ENCODE peak calls at places on chromosome 16, in eight cellular contexts. K, O, L, V, J, M, X and I are unnamed samples.

GRCh38 chr16:81940781-81941560 is 70.3 kb downstream of the SDR42E1 start:
- DNase-seq in O (no peak), L (no peak), M (peak), V (no peak), X (no peak), K (peak), J (no peak), I (no peak)

GRCh38 chr16:86396318-86396882 is 113.9 kb upstream of the FOXF1 start:
- DNase-seq in X (no peak), M (no peak), L (no peak), V (no peak), J (no peak), O (no peak), K (peak), I (peak)

GRCh38 chr16:49461517-49461951 is 87.9 kb downstream of the C16orf78 start:
- DNase-seq in L (no peak), V (no peak), O (no peak), X (no peak), M (no peak), J (no peak), K (no peak), I (no peak)

GRCh38 chr16:48143816-48144215 is 12.0 kb downstream of the ABCC12 start:
- DNase-seq in L (no peak), J (no peak), M (no peak), X (no peak), O (no peak), V (no peak), K (no peak), I (no peak)

GRCh38 chr16:8972843-8973586 is 9.3 kb upstream of the USP7 start:
- DNase-seq in M (no peak), L (no peak), V (no peak), O (no peak), X (no peak), K (peak), J (no peak), I (no peak)

GRCh38 chr16:89700100-89700648 is 1.3 kb downstream of the SPATA2L start:
- DNase-seq in J (peak), M (peak), V (peak), K (peak), L (peak), X (peak), O (peak), I (peak)

GRCh38 chr16:89922477-89922883 is 662 bp upstream of the TUBB3 start:
- DNase-seq in O (no peak), V (peak), L (peak), K (peak), M (no peak), J (peak), X (no peak), I (peak)

GRCh38 chr16:52435573-52435972 is 111.4 kb downstream of the TOX3 start:
- DNase-seq in X (no peak), L (no peak), K (no peak), O (no peak), J (no peak), V (no peak), M (no peak), I (no peak)

GRCh38 chr16:49596119-49596518 is 222.5 kb downstream of the C16orf78 start:
- DNase-seq in J (no peak), M (no peak), V (no peak), K (no peak), O (no peak), X (no peak), L (no peak), I (no peak)

GRCh38 chr16:69727916-69728270 is 1.5 kb upstream of the NQO1 start:
- DNase-seq in V (no peak), O (no peak), K (no peak), M (no peak), J (no peak), L (peak), X (no peak), I (no peak)

GRCh38 chr16:1537138-1537577 is 3.7 kb downstream of the TMEM204 start:
- DNase-seq in K (no peak), M (no peak), L (no peak), X (no peak), O (no peak), J (no peak), V (no peak), I (no peak)